ENCODE peak calls at places on chromosomes 2 and 18, in nine cellular contexts. G is upper lobe of left lung, R is MM.1S, I is osteoblast, F is adrenal gland, Q is transverse colon, L is OCI-LY7, B is prostate gland, M is breast epithelium. Y is an unnamed sample.

GRCh38 chr2:190111166-190111565 is 48.6 kb upstream of the MSTN start:
- DNase-seq in G (no peak), R (no peak), I (no peak), F (no peak), Q (no peak), L (no peak), B (no peak), M (no peak), Y (no peak)

GRCh38 chr2:69815717-69816116 is 13.7 kb upstream of the GMCL1 start:
- DNase-seq in G (no peak), R (no peak), I (no peak), F (no peak), Q (no peak), L (no peak), B (no peak), M (no peak), Y (no peak)

GRCh38 chr18:49819071-49819662 is 5.8 kb upstream of the ACAA2 start:
- DNase-seq in G (no peak), R (no peak), I (no peak), F (no peak), Q (no peak), L (no peak), B (no peak), M (no peak), Y (no peak)

GRCh38 chr2:219433666-219434467 is 776 bp upstream of the SPEG start:
- DNase-seq in G (no peak), R (no peak), I (peak; percentile 95), F (no peak), Q (peak; percentile 57), L (peak; percentile 42), B (no peak), M (no peak), Y (no peak)

GRCh38 chr2:217793566-217794132 is 209.1 kb downstream of the TNS1 start:
- DNase-seq in G (no peak), R (no peak), I (no peak), F (no peak), Q (no peak), L (no peak), B (no peak), M (no peak), Y (no peak)

GRCh38 chr2:17680119-17680518 is 73.5 kb downstream of the SMC6 start:
- DNase-seq in G (no peak), R (no peak), I (no peak), F (no peak), Q (no peak), L (no peak), B (no peak), M (no peak), Y (no peak)

GRCh38 chr2:136362676-136363390 is 244.9 kb upstream of the CXCR4 start:
- DNase-seq in G (no peak), R (peak; percentile 22), I (peak; percentile 29), F (no peak), Q (no peak), L (no peak), B (no peak), M (no peak), Y (no peak)

GRCh38 chr2:136314240-136314639 is 196.3 kb upstream of the CXCR4 start:
- DNase-seq in G (no peak), R (no peak), I (no peak), F (no peak), Q (no peak), L (no peak), B (no peak), M (no peak), Y (no peak)

GRCh38 chr2:171260471-171261424 is 100.1 kb upstream of the TLK1 start:
- DNase-seq in G (no peak), R (peak; percentile 37), I (no peak), F (no peak), Q (no peak), L (peak; percentile 15), B (no peak), M (no peak), Y (no peak)

GRCh38 chr2:208222351-208222750 is 32.5 kb downstream of the IDH1 start:
- DNase-seq in G (no peak), R (no peak), I (peak; percentile 84), F (no peak), Q (no peak), L (no peak), B (no peak), M (no peak), Y (no peak)

GRCh38 chr2:204705243-204705971 is 160.1 kb downstream of the PARD3B start:
- DNase-seq in G (peak; percentile 52), R (no peak), I (no peak), F (no peak), Q (no peak), L (no peak), B (no peak), M (no peak), Y (no peak)

GRCh38 chr2:172551266-172551665 is 4.6 kb upstream of the PDK1 start:
- DNase-seq in G (no peak), R (no peak), I (no peak), F (no peak), Q (no peak), L (no peak), B (no peak), M (no peak), Y (no peak)

GRCh38 chr2:172549131-172549530 is 6.8 kb upstream of the PDK1 start:
- DNase-seq in G (no peak), R (no peak), I (no peak), F (no peak), Q (no peak), L (no peak), B (no peak), M (no peak), Y (no peak)

GRCh38 chr2:172552547-172553291 is 3.2 kb upstream of the PDK1 start:
- DNase-seq in G (no peak), R (no peak), I (peak; percentile 95), F (no peak), Q (no peak), L (no peak), B (no peak), M (no peak), Y (no peak)

GRCh38 chr2:172554352-172555271 is 1.3 kb upstream of the PDK1 start:
- DNase-seq in G (no peak), R (peak; percentile 57), I (peak; percentile 80), F (no peak), Q (no peak), L (peak; percentile 20), B (no peak), M (no peak), Y (no peak)

GRCh38 chr2:172550419-172550818 is 5.5 kb upstream of the PDK1 start:
- DNase-seq in G (no peak), R (no peak), I (no peak), F (no peak), Q (no peak), L (no peak), B (no peak), M (no peak), Y (no peak)
- H3K9me3 ChIP-seq in G (no peaks in the 10 kb centered on the region), R (no peaks in the 10 kb centered on the region), I (no peaks in the 10 kb centered on the region), F (no peaks in the 10 kb centered on the region), Q (no peaks in the 10 kb centered on the region), L (peaks cover 16% of the 10 kb centered on the region), B (no peaks in the 10 kb centered on the region), M (no peaks in the 10 kb centered on the region), Y (no peaks in the 10 kb centered on the region)

DNA sequence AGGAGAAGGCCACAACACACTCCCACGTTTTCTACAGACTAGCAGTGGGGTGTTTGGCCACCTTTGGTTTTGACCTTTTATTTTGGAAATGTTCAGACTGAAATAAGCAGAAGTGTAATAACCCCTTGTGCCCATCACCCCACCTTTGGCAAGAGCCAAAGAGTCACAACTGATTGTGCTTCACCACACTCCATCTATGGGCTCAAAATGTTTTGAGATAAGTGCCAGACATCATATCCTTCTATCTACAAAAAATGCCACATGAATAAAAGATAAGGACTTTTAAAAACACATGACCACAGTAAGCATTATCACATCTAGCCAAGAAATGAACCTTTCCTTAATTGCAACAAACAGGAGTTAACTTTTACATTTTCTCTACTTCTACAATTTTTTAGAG is 9.9 kb upstream of the GPR35 start:
- DNase-seq in G (no peak), R (no peak), I (no peak), F (no peak), Q (no peak), L (no peak), B (no peak), M (no peak), Y (no peak)
- H3K9me3 ChIP-seq in G (no peaks in the 10 kb centered on the region), R (no peaks in the 10 kb centered on the region), I (no peaks in the 10 kb centered on the region), F (no peaks in the 10 kb centered on the region), Q (no peaks in the 10 kb centered on the region), L (no peaks in the 10 kb centered on the region), B (no peaks in the 10 kb centered on the region), M (no peaks in the 10 kb centered on the region), Y (no peaks in the 10 kb centered on the region)

GRCh38 chr2:74100254-74101216 is 47.2 kb downstream of the BOLA3 start:
- DNase-seq in G (peak; percentile 91), R (no peak), I (peak; percentile 36), F (no peak), Q (no peak), L (no peak), B (no peak), M (no peak), Y (no peak)
- H3K9me3 ChIP-seq in G (no peaks in the 10 kb centered on the region), R (no peaks in the 10 kb centered on the region), I (no peaks in the 10 kb centered on the region), F (no peaks in the 10 kb centered on the region), Q (no peaks in the 10 kb centered on the region), L (no peaks in the 10 kb centered on the region), B (no peaks in the 10 kb centered on the region), M (no peaks in the 10 kb centered on the region), Y (no peaks in the 10 kb centered on the region)

GRCh38 chr18:62984656-62985315 is 269.4 kb downstream of the PHLPP1 start:
- DNase-seq in G (no peak), R (no peak), I (no peak), F (no peak), Q (no peak), L (no peak), B (no peak), M (no peak), Y (no peak)
- H3K9me3 ChIP-seq in G (no peaks in the 10 kb centered on the region), R (no peaks in the 10 kb centered on the region), I (no peaks in the 10 kb centered on the region), F (no peaks in the 10 kb centered on the region), Q (no peaks in the 10 kb centered on the region), L (no peaks in the 10 kb centered on the region), B (no peaks in the 10 kb centered on the region), M (no peaks in the 10 kb centered on the region), Y (no peaks in the 10 kb centered on the region)

GRCh38 chr2:179251865-179252264 is 12.8 kb downstream of the SESTD1 start:
- DNase-seq in G (no peak), R (no peak), I (no peak), F (no peak), Q (no peak), L (no peak), B (no peak), M (no peak), Y (no peak)
- H3K9me3 ChIP-seq in G (no peaks in the 10 kb centered on the region), R (no peaks in the 10 kb centered on the region), I (no peaks in the 10 kb centered on the region), F (no peaks in the 10 kb centered on the region), Q (no peaks in the 10 kb centered on the region), L (no peaks in the 10 kb centered on the region), B (no peaks in the 10 kb centered on the region), M (no peaks in the 10 kb centered on the region), Y (no peaks in the 10 kb centered on the region)

GRCh38 chr2:12196495-12196894 is 450.1 kb downstream of the LPIN1 start:
- DNase-seq in G (no peak), R (no peak), I (no peak), F (no peak), Q (no peak), L (no peak), B (no peak), M (no peak), Y (no peak)
- H3K9me3 ChIP-seq in G (no peaks in the 10 kb centered on the region), R (no peaks in the 10 kb centered on the region), I (no peaks in the 10 kb centered on the region), F (no peaks in the 10 kb centered on the region), Q (no peaks in the 10 kb centered on the region), L (no peaks in the 10 kb centered on the region), B (no peaks in the 10 kb centered on the region), M (no peaks in the 10 kb centered on the region), Y (peaks cover 6% of the 10 kb centered on the region)

DNA sequence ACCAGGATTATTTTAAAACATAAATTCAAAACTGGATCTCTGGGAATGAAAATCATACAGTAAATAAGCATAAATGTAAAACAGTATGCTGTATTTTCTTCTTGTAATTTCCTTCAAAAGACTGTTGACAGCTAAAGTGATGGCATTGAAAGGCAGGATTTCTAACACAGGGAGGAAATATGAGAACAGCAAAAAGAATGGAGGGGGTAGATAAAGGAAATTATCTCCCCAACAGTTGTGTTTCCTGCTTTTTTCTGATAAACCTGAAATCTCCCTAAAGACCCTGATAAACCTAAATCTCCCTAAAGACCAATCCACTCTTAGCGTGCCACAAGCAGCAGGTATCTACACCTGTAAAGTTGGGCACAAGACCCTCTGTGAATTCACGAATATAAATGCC is 50.8 kb downstream of the PIAS2 start:
- DNase-seq in G (no peak), R (no peak), I (no peak), F (no peak), Q (no peak), L (no peak), B (no peak), M (no peak), Y (no peak)
- H3K9me3 ChIP-seq in G (peaks cover 18% of the 10 kb centered on the region), R (no peaks in the 10 kb centered on the region), I (peaks cover 5% of the 10 kb centered on the region), F (peaks cover 5% of the 10 kb centered on the region), Q (peaks cover 19% of the 10 kb centered on the region), L (no peaks in the 10 kb centered on the region), B (no peaks in the 10 kb centered on the region), M (peaks cover 14% of the 10 kb centered on the region), Y (peaks cover 3% of the 10 kb centered on the region)

Y was measured in T-helper 17 cell.